ENCODE peak calls at places on chromosomes 5 and 9, in four cellular contexts. V is hepatocyte, W is upper lobe of right lung, D is fibroblast of lung. Z is an unnamed sample. For H3K9me3, the result is how much of the 10 kb centered on the place peaks cover.

GRCh38 chr9:112097712-112098688 is 77.1 kb downstream of the SUSD1 start:
- DNase-seq in V (peak), W (no peak), D (peak), Z (peak)

GRCh38 chr5:172939045-172939444 is 20.2 kb upstream of the RPL26L1 start:
- DNase-seq in V (no peak), W (no peak), D (peak), Z (peak)

GRCh38 chr5:2164586-2164985 is 281.9 kb upstream of the IRX4 start:
- DNase-seq in V (no peak), W (no peak), D (no peak), Z (no peak)

GRCh38 chr9:136228107-136228875 is 17.3 kb downstream of the QSOX2 start:
- DNase-seq in V (peak), W (no peak), D (peak), Z (no peak)

GRCh38 chr5:4374866-4375265 is 765.3 kb upstream of the ADAMTS16 start:
- DNase-seq in V (no peak), W (no peak), D (no peak), Z (no peak)

GRCh38 chr5:96509313-96509712 is 76.3 kb upstream of the PCSK1 start:
- DNase-seq in V (no peak), W (no peak), D (no peak), Z (no peak)

GRCh38 chr9:37187713-37188439 is 67.5 kb downstream of the ZCCHC7 start:
- DNase-seq in V (no peak), W (no peak), D (no peak), Z (no peak)

GRCh38 chr5:176619203-176619568 is 9.2 kb upstream of the GPRIN1 start:
- DNase-seq in V (peak), W (peak), D (peak), Z (peak)

GRCh38 chr5:79236970-79237734 is 1.2 kb downstream of the JMY start:
- DNase-seq in V (peak), W (peak), D (peak), Z (peak)

GRCh38 chr5:139696894-139697658 is 48.9 kb downstream of the CXXC5 start:
- DNase-seq in V (peak), W (peak), D (peak), Z (peak)

GRCh38 chr5:50320131-50320749 is 120.8 kb downstream of the EMB start:
- DNase-seq in V (no peak), W (no peak), D (no peak), Z (no peak)
- H3K9me3 ChIP-seq in V (under half), W (under half), D (under half), Z (under half)

GRCh38 chr9:133050781-133051180 is 11.0 kb upstream of the CEL start:
- DNase-seq in V (no peak), W (no peak), D (no peak), Z (no peak)

GRCh38 chr9:133046900-133047295 is 14.9 kb upstream of the CEL start:
- DNase-seq in V (no peak), W (no peak), D (no peak), Z (no peak)

GRCh38 chr9:133050142-133050541 is 11.6 kb upstream of the CEL start:
- DNase-seq in V (no peak), W (no peak), D (peak), Z (no peak)

GRCh38 chr9:133049043-133049442 is 12.7 kb upstream of the CEL start:
- DNase-seq in V (no peak), W (no peak), D (no peak), Z (no peak)

DNA sequence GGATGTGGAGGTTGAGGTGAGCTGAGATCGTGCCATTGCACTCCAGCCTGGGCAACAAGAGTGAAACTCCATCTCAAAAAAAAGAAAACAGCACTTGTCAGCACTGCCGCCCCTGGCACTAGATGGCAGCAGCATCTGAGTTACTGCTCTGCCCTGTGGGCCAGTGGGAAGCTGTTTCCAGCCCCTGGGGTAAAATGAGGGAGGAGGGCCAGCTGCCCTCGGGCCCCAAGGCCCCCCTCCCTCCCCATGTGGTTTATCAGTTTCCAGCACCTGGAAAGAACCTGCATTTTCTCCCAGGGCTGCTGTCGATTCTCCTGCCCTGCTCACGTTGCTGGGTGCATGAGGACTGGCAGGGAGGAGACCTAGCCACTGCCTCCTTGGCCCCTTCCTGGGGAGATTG is 13.2 kb upstream of the CEL start:
- DNase-seq in V (peak), W (no peak), D (no peak), Z (no peak)
- TF ChIP-seq CTCF in V (peak), W (peak), D (peak), Z (peak)

GRCh38 chr9:2298217-2298616 is 283.1 kb downstream of the SMARCA2 start:
- DNase-seq in V (no peak), W (no peak), D (no peak), Z (no peak)

GRCh38 chr9:2302606-2303005 is 287.5 kb downstream of the SMARCA2 start:
- DNase-seq in V (no peak), W (no peak), D (no peak), Z (peak)

GRCh38 chr9:2299843-2300205 is 284.7 kb downstream of the SMARCA2 start:
- DNase-seq in V (no peak), W (no peak), D (no peak), Z (no peak)

GRCh38 chr9:2297771-2298170 is 282.6 kb downstream of the SMARCA2 start:
- DNase-seq in V (no peak), W (no peak), D (no peak), Z (no peak)

GRCh38 chr9:2299156-2299842 is 284.2 kb downstream of the SMARCA2 start:
- DNase-seq in V (peak), W (peak), D (no peak), Z (no peak)
- H3K9me3 ChIP-seq in V (under half), W (under half), D (under half), Z (under half)

GRCh38 chr5:180067986-180068385 is 3.6 kb downstream of the RNF130 start:
- DNase-seq in V (no peak), W (no peak), D (no peak), Z (no peak)
- TF ChIP-seq CTCF in V (no peak), W (no peak), D (no peak), Z (no peak)

GRCh38 chr5:133112026-133112660 is 60.3 kb downstream of the HSPA4 start:
- DNase-seq in V (no peak), W (no peak), D (no peak), Z (no peak)

GRCh38 chr5:133108481-133108921 is 56.7 kb downstream of the HSPA4 start:
- DNase-seq in V (no peak), W (no peak), D (no peak), Z (no peak)

GRCh38 chr5:133111299-133111698 is 59.5 kb downstream of the HSPA4 start:
- DNase-seq in V (peak), W (peak), D (peak), Z (peak)

GRCh38 chr5:133110709-133111108 is 58.9 kb downstream of the HSPA4 start:
- DNase-seq in V (no peak), W (no peak), D (no peak), Z (no peak)

DNA sequence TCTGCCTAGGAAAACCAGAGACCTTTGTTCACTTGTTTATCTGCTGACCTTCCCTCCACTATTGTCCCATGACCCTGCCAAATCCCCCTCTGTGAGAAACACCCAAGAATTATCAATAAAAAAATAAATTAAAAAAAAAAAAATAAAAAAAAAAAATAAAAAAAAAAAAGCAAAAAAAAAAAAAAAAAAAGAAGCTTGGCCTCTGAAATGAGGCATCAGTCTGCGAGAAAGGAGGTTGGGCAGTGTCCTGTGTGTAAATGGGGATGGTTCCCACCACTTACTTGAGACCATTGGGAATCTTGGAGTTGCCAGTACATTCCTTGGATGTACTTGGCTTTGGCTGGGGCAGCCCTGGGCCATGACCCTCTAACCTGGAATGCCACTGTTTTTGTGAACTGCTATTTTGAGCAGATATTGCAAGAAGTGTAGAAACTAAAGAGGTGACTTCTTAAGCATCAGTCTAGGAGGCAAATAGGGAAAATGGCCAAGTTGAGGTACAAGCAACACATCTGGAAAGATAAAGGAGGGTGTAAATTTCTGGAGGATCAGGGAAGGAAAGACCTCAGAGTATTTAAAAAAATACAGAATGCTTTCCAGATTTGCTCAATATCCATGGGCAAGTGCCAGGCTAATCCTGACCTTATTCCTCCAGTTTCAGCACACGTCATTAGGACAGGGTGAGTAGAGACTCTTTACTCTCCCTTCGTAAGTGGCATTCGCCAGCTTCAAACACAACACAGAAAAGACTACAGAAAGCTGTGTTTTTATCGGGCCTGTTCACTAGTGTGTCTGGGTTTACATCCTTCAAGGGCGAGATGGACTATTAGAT is 58.1 kb downstream of the HSPA4 start:
- DNase-seq in V (no peak), W (no peak), D (no peak), Z (no peak)
- H3K9me3 ChIP-seq in V (under half), W (under half), D (under half), Z (under half)

Z was measured in cardiac muscle cell.